ENCODE peak calls at places on chromosome 21, in seven cellular contexts. G, J, S, I, P, N and Q are unnamed samples.

GRCh38 chr21:39854572-39854971 is 12.7 kb upstream of the PCP4 start:
- DNase-seq in G (no peak), J (no peak), S (no peak), I (no peak), P (no peak), N (no peak), Q (no peak)

GRCh38 chr21:44802396-44803153 is 955 bp upstream of the UBE2G2 start:
- DNase-seq in G (no peak), J (no peak), S (peak), I (no peak), P (no peak), N (no peak), Q (peak)

GRCh38 chr21:44994581-44995171 is 54.8 kb downstream of the SLX9 start:
- DNase-seq in G (no peak), J (no peak), S (no peak), I (no peak), P (no peak), N (no peak), Q (no peak)

GRCh38 chr21:18716578-18717138 is 313.1 kb upstream of the TMPRSS15 start:
- DNase-seq in G (no peak), J (no peak), S (no peak), I (no peak), P (no peak), N (no peak), Q (no peak)

GRCh38 chr21:30030416-30030815 is 90.6 kb upstream of the GRIK1 start:
- DNase-seq in G (no peak), J (no peak), S (no peak), I (no peak), P (no peak), N (no peak), Q (no peak)

GRCh38 chr21:17498586-17498985 is 14.3 kb upstream of the CXADR start:
- DNase-seq in G (no peak), J (no peak), S (no peak), I (no peak), P (no peak), N (no peak), Q (no peak)

GRCh38 chr21:31875424-31876097 is 2.7 kb downstream of the HUNK start:
- DNase-seq in G (no peak), J (no peak), S (no peak), I (no peak), P (no peak), N (no peak), Q (no peak)

GRCh38 chr21:21137986-21138385 is 139.8 kb downstream of the NCAM2 start:
- DNase-seq in G (no peak), J (no peak), S (no peak), I (no peak), P (peak), N (no peak), Q (peak)

GRCh38 chr21:34195365-34195764 is 122.0 kb downstream of the MRPS6 start:
- DNase-seq in G (no peak), J (no peak), S (no peak), I (no peak), P (no peak), N (no peak), Q (no peak)

GRCh38 chr21:25461730-25462129 is 145.6 kb downstream of the MRPL39 start:
- DNase-seq in G (no peak), J (no peak), S (no peak), I (no peak), P (no peak), N (no peak), Q (no peak)

GRCh38 chr21:36132691-36133090 is 2.2 kb upstream of the CBR3 start:
- DNase-seq in G (no peak), J (no peak), S (no peak), I (peak), P (no peak), N (no peak), Q (no peak)

GRCh38 chr21:42093991-42094417 is 22.9 kb downstream of the UMODL1 start:
- DNase-seq in G (no peak), J (no peak), S (no peak), I (no peak), P (peak), N (no peak), Q (peak)

GRCh38 chr21:38699048-38699447 is 106.7 kb upstream of the ETS2 start:
- DNase-seq in G (no peak), J (no peak), S (no peak), I (no peak), P (no peak), N (no peak), Q (no peak)

GRCh38 chr21:39406065-39406464 is 39.5 kb downstream of the LCA5L start:
- DNase-seq in G (no peak), J (no peak), S (no peak), I (no peak), P (no peak), N (no peak), Q (no peak)